ENCODE peak calls at places on chromosomes 12 and 14, in ten cellular contexts. K is colonic mucosa, D is endothelial cell, I is esophagus squamous epithelium, N is nephron progenitor cell, Y is upper lobe of right lung, O is bronchial epithelial cell, G is breast epithelium, Q is fibroblast of lung, L is tibial artery. M is an unnamed sample.

GRCh38 chr12:118052324-118053070 is 8.5 kb downstream of the WSB2 start:
- DNase-seq in Q (peak; percentile 98), O (peak; percentile 96), I (no peak), K (peak; percentile 89), L (peak; percentile 78), G (peak; percentile 85), Y (peak; percentile 69), N (no peak), D (no peak), M (no peak)

GRCh38 chr14:22644305-22644635 is at the start of gene OR6J1:
- DNase-seq in K (no peak), N (no peak), L (no peak), D (no peak), Q (no peak), G (no peak), O (no peak), Y (no peak), I (no peak), M (no peak)

GRCh38 chr12:128994869-128995268 is 141.6 kb downstream of the GLT1D1 start:
- DNase-seq in G (no peak), L (no peak), Y (no peak), D (no peak), I (no peak), N (no peak), Q (no peak), O (no peak), K (no peak), M (no peak)

GRCh38 chr12:3436496-3437060 is 54.4 kb upstream of the PRMT8 start:
- DNase-seq in O (no peak), K (no peak), G (no peak), I (no peak), N (no peak), Q (no peak), D (no peak), Y (peak; percentile 73), L (no peak), M (no peak)

GRCh38 chr12:6643569-6644256 is 3.5 kb downstream of the ACRBP start:
- DNase-seq in Y (no peak), N (no peak), K (no peak), O (no peak), Q (no peak), I (no peak), D (no peak), L (peak; percentile 24), G (no peak), M (no peak)

GRCh38 chr14:49505026-49505766 is 81.0 kb downstream of the RPS29 start:
- DNase-seq in Q (peak; percentile 87), N (no peak), G (no peak), O (peak; percentile 58), L (no peak), Y (no peak), I (no peak), K (no peak), D (no peak), M (no peak)

GRCh38 chr14:66111891-66112290 is 374.3 kb upstream of the CCDC196 start:
- DNase-seq in N (no peak), D (no peak), I (no peak), Q (no peak), L (no peak), Y (no peak), K (no peak), O (peak; percentile 26), G (no peak), M (no peak)

GRCh38 chr12:116832353-116832752 is 48.9 kb downstream of the HRK start:
- DNase-seq in N (no peak), I (no peak), O (no peak), Q (no peak), L (no peak), G (no peak), Y (no peak), D (no peak), K (no peak), M (no peak)

GRCh38 chr12:2797721-2798418 is 3.1 kb downstream of the FKBP4 start:
- DNase-seq in I (no peak), Y (no peak), G (no peak), K (no peak), Q (peak; percentile 23), L (no peak), N (no peak), D (no peak), O (no peak), M (no peak)

GRCh38 chr12:72214163-72214562 is 58.0 kb upstream of the TRHDE start:
- DNase-seq in Y (no peak), G (no peak), D (no peak), I (no peak), N (no peak), L (no peak), K (no peak), Q (peak; percentile 34), O (peak; percentile 11), M (no peak)

GRCh38 chr14:105285174-105285573 is 15.6 kb downstream of the BRF1 start:
- DNase-seq in L (no peak), I (no peak), K (no peak), N (no peak), Q (no peak), O (no peak), G (no peak), D (no peak), Y (no peak), M (no peak)

GRCh38 chr14:73851567-73852382 is at the start of gene PTGR2:
- DNase-seq in Y (peak; percentile 98), L (peak; percentile 95), G (peak; percentile 94), K (peak; percentile 96), N (peak; percentile 99), O (peak; percentile 91), D (peak; percentile 100), I (peak; percentile 38), Q (peak; percentile 96), M (peak; percentile 87)
- TF ChIP-seq CTCF in Y (no peak), L (peak; percentile 39), G (peak; percentile 9), K (no peak), N (no peak), O (peak; percentile 21), D (no peak), I (peak; percentile 41), Q (no peak), M (no peak)

DNA sequence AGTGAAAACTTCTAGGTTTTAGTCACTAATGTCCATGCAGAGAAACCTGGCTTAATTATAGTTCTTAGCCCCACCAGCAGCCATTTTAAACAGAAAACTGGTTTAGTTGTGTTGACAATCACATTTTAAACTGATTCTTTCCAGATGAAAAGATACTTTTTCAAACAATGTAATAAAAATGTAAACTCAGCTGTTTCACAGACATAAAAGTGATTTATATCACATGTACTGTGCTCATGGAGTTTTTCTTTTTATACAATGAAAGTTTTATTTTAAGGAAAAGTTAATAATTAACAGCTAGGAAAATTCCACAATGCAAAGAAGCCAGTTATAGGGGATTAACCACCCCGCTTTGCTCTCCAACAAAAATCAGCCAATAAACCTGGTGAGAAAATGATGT is 129.7 kb downstream of the PAX9 start:
- DNase-seq in K (no peak), D (no peak), L (no peak), O (no peak), N (no peak), Q (no peak), Y (no peak), G (no peak), I (no peak), M (no peak)
- TF ChIP-seq CTCF in K (no peak), D (no peak), L (no peak), O (no peak), N (no peak), Q (no peak), Y (no peak), G (no peak), I (no peak), M (no peak)

GRCh38 chr12:70824511-70824910 is 96.0 kb downstream of the PTPRR start:
- DNase-seq in I (no peak), L (no peak), D (no peak), Q (no peak), K (no peak), G (no peak), Y (no peak), N (no peak), O (no peak), M (no peak)

GRCh38 chr12:70822431-70822830 is 98.1 kb downstream of the PTPRR start:
- DNase-seq in K (no peak), O (no peak), D (no peak), G (no peak), Y (no peak), I (no peak), N (no peak), Q (no peak), L (no peak), M (no peak)

GRCh38 chr12:70828391-70828790 is 92.1 kb downstream of the PTPRR start:
- DNase-seq in N (no peak), L (no peak), O (no peak), Q (peak; percentile 64), I (no peak), D (no peak), G (no peak), Y (no peak), K (no peak), M (no peak)

GRCh38 chr12:70826156-70826555 is 94.4 kb downstream of the PTPRR start:
- DNase-seq in N (no peak), K (no peak), Y (no peak), L (no peak), D (no peak), Q (no peak), G (no peak), I (no peak), O (no peak), M (no peak)

DNA sequence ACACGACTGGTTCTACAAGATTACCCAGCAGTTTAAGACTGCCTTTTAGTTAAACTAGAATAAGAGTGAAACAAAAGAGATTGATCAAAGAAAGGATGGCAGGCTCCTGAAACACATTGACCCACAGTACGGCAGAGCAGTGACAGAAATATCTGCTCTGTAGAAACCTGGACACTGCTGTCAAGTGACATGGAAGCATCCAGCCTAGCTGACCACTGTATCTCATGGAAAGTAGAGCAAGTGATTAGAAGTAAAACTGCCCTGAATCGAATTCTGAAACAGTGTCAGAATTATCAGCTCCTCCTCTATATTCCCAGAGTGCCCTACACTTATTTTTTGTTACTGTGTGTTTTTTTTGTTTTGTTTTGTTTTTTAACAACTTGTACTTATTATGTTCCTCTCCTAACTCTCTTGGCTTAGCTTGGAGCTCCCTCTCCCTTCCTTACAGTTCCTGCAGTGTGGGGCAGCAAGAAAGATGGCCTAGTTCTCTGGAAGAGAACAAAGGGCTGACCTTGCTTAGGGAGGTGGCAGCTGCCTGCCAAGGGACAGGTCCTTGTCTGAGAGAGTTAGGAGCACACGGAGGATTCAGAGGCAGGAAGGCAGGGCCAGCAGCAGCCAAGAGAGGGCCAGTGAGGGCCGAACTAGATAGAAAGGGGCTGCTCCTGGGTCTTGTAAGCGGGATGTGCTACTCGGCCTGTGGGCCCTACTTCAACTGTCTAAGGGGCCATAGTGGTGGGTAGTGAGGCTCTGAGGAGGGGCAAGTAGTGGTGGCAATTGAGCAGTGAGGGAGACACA is 97.2 kb downstream of the PTPRR start:
- DNase-seq in N (no peak), O (no peak), Y (no peak), I (no peak), K (no peak), Q (no peak), L (no peak), G (no peak), D (no peak), M (no peak)
- TF ChIP-seq CTCF in N (no peak), O (no peak), Y (no peak), I (no peak), K (no peak), Q (no peak), L (no peak), G (no peak), D (no peak), M (no peak)

DNA sequence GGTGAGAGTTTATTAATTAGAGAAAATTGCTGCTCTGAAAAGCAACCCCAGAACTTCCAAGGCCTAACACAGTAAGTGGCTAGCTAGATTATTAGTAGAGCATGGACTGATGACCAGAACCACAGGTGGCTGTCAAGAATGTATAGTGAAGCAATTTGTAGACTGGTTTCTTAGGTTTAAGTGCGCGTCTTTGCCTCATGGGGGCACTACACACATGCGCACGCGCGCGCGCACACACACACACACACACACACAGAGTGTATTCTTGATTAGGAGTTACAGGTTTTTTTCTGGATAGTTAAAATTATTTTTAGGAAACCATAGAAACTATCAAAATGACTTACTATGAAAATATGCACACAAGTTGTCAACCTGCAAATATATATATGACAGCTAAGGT is 66.5 kb downstream of the BHLHE41 start:
- DNase-seq in N (no peak), K (no peak), Q (peak; percentile 37), L (no peak), G (no peak), I (no peak), D (no peak), O (no peak), Y (no peak), M (no peak)
- TF ChIP-seq CTCF in N (no peak), K (no peak), Q (no peak), L (no peak), G (no peak), I (no peak), D (no peak), O (no peak), Y (no peak), M (no peak)

M was measured in D721Med.